ENCODE peak calls at places on chromosomes 13 and 19, in eight cellular contexts. J is colonic mucosa, C is GM06990, L is testis, N is mucosa of descending colon, E is GM23338, M is breast epithelium, Z is psoas muscle. B is an unnamed sample.

GRCh38 chr13:34246511-34246910 is 428.6 kb downstream of the RFC3 start:
- DNase-seq in J (no peak), C (no peak), L (no peak), N (no peak), E (no peak), M (no peak), Z (no peak), B (no peak)

GRCh38 chr13:112000888-112001287 is 66.1 kb upstream of the SOX1 start:
- DNase-seq in J (no peak), C (no peak), L (no peak), N (no peak), E (no peak), M (no peak), Z (no peak), B (no peak)

GRCh38 chr19:43495082-43495481 is 9.5 kb downstream of the PHLDB3 start:
- DNase-seq in J (no peak), C (no peak), L (no peak), N (no peak), E (no peak), M (no peak), Z (no peak), B (no peak)

GRCh38 chr19:15330801-15331418 is 1.4 kb downstream of the BRD4 start:
- DNase-seq in J (peak; percentile 37), C (no peak), L (peak; percentile 37), N (no peak), E (peak; percentile 63), M (no peak), Z (no peak), B (no peak)

GRCh38 chr19:1079566-1080111 is 12.7 kb downstream of the ARHGAP45 start:
- DNase-seq in J (peak; percentile 39), C (no peak), L (no peak), N (peak; percentile 69), E (peak; percentile 61), M (no peak), Z (no peak), B (no peak)

GRCh38 chr13:106561551-106562170 is 6.3 kb downstream of the ARGLU1 start:
- DNase-seq in J (no peak), C (peak; percentile 35), L (peak; percentile 45), N (no peak), E (no peak), M (no peak), Z (no peak), B (no peak)

GRCh38 chr19:18948075-18948975 is 7.3 kb upstream of the HOMER3 start:
- DNase-seq in J (no peak), C (no peak), L (no peak), N (no peak), E (no peak), M (no peak), Z (no peak), B (no peak)

GRCh38 chr13:97308735-97309429 is 86.7 kb downstream of the MBNL2 start:
- DNase-seq in J (no peak), C (no peak), L (no peak), N (no peak), E (no peak), M (no peak), Z (no peak), B (no peak)

GRCh38 chr13:114135731-114136171 is 3.3 kb upstream of the RASA3 start:
- DNase-seq in J (no peak), C (no peak), L (no peak), N (peak; percentile 12), E (no peak), M (no peak), Z (no peak), B (no peak)

GRCh38 chr19:54316746-54317107 is 3.8 kb upstream of the LILRA5 start:
- DNase-seq in J (no peak), C (no peak), L (peak; percentile 80), N (no peak), E (peak; percentile 99), M (no peak), Z (no peak), B (no peak)

GRCh38 chr19:40533508-40533907 is 43.2 kb upstream of the SHKBP1 start:
- DNase-seq in J (no peak), C (no peak), L (no peak), N (no peak), E (peak; percentile 40), M (no peak), Z (no peak), B (no peak)

GRCh38 chr19:55285225-55285890 is 1.6 kb downstream of the BRSK1 start:
- DNase-seq in J (no peak), C (no peak), L (no peak), N (no peak), E (peak; percentile 24), M (no peak), Z (no peak), B (no peak)

GRCh38 chr13:30735025-30735967 is at the start of gene ALOX5AP:
- DNase-seq in J (no peak), C (peak; percentile 60), L (no peak), N (no peak), E (no peak), M (no peak), Z (no peak), B (no peak)

GRCh38 chr19:3500429-3501101 is at the start of gene DOHH:
- DNase-seq in J (peak; percentile 97), C (peak; percentile 97), L (peak; percentile 97), N (peak; percentile 97), E (peak; percentile 98), M (peak; percentile 95), Z (peak; percentile 95), B (peak; percentile 94)

GRCh38 chr19:13770013-13770635 is 4.1 kb upstream of the C19orf53 start:
- DNase-seq in J (no peak), C (no peak), L (no peak), N (no peak), E (no peak), M (no peak), Z (no peak), B (no peak)

DNA sequence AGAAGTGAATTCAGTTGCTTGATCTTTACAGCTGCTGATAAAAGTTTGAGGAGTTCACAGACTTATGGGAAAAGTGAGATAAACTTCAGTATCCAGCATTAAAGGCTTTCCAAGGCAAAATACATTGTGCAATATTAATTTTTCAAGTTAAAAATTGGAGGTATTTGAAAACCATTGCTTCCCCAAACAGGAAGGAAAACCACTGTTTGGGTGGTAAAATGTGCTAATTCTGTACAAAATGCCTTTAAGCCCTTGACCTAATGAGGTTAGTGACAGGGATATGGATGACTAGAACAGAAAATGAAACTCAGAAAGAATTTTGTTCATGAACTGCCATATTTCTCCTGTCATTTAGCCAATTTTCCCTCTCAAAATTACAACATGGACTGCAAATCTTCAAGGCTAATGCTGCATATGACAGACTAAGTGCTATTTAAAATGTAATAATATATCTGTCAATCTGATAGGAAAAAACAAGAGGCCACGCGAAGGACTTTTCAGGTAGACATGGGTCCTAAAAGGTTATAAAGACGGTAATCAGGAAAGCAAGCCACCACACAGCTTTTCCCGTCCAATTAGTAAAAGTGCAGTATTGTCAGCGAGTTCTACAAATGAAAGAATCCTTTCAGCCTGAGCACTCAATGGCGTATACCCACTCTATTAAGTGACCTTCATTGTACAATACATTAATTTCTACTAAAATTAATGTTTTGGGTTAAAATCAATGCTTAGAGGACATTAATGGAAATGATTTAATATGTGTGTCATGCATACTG is 212.8 kb downstream of the ENOX1 start:
- DNase-seq in J (no peak), C (no peak), L (no peak), N (no peak), E (no peak), M (no peak), Z (no peak), B (no peak)
- H3K4me3 ChIP-seq in J (no peak overlapping the region), C (no peak overlapping the region), L (no peak overlapping the region), N (no peak overlapping the region), E (no peak overlapping the region), M (no peak overlapping the region), Z (no peak overlapping the region), B (no peak overlapping the region)

DNA sequence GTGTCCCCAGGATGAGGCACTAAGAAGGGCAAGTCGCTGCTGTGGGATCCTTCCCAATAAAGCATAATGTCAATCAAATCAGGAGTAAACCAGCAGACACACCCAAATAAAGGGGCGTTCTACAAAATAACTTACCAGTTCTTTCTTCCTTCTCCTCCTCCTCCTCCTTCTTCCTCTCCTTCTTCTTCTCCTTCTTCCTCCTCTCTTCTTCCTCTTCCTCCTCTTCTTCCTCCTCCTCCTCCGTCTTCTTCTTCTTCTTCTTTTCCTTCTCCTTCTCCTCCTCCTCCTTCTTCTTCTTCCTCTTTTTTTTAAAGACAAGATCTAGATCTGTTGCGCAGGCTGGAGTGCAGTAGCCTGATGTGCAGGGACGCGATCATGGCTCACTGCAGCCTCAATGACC is 225.8 kb downstream of the UQCRFS1 start:
- DNase-seq in J (no peak), C (no peak), L (no peak), N (no peak), E (no peak), M (no peak), Z (no peak), B (no peak)
- H3K36me3 ChIP-seq in J (no peaks in the 10 kb centered on the region), C (no peaks in the 10 kb centered on the region), L (no peaks in the 10 kb centered on the region), N (no peaks in the 10 kb centered on the region), E (no peaks in the 10 kb centered on the region), M (no peaks in the 10 kb centered on the region), Z (no peaks in the 10 kb centered on the region), B (no peaks in the 10 kb centered on the region)

GRCh38 chr13:27622881-27623280 is 1.2 kb downstream of the POLR1D start:
- DNase-seq in J (no peak), C (no peak), L (no peak), N (no peak), E (no peak), M (no peak), Z (no peak), B (no peak)
- H3K4me3 ChIP-seq in J (peak overlapping the region; percentile 65), C (peak overlapping the region; percentile 67), L (no peak overlapping the region), N (no peak overlapping the region), E (peak overlapping the region; percentile 99), M (peak overlapping the region; percentile 82), Z (peak overlapping the region; percentile 96), B (peak overlapping the region; percentile 96)

GRCh38 chr19:2230807-2231533 is 5.2 kb downstream of the PLEKHJ1 start:
- DNase-seq in J (no peak), C (no peak), L (peak; percentile 63), N (no peak), E (no peak), M (no peak), Z (no peak), B (no peak)

GRCh38 chr19:2232286-2233151 is 3.6 kb downstream of the PLEKHJ1 start:
- DNase-seq in J (no peak), C (no peak), L (no peak), N (no peak), E (no peak), M (no peak), Z (no peak), B (no peak)

GRCh38 chr19:2233601-2234280 is 2.4 kb downstream of the PLEKHJ1 start:
- DNase-seq in J (no peak), C (no peak), L (no peak), N (no peak), E (no peak), M (no peak), Z (no peak), B (no peak)

GRCh38 chr19:2230029-2230531 is 6.0 kb downstream of the PLEKHJ1 start:
- DNase-seq in J (no peak), C (no peak), L (no peak), N (no peak), E (no peak), M (no peak), Z (no peak), B (no peak)

DNA sequence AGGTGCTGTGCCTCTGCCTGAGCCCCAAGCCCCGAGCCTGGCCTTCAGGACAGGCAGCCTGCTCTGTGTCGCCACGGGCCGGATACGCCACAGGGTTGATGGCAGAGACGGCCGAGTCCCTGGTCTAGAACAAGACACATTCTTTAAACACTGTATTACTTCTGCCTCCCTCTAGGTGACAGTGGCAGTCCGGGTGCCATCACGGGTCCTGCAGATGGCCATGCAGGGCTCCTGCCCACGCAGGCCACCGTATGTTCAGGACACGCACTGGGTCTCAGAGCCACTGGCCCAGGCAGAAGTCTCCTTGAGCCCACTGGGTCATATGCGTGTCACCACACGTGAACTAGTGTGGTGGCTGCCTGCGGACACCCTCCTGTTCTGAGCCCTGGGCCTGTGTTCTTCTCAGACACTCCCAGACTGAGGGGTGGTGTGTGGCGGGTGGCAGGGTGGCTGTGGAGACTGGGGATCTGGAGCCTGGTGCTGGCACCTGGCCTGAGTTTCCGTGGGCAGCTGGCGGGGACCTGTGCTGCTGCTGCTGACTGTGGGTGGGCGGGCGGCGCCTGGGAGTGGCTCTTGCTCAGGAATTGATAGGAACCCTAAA is 4.4 kb downstream of the PLEKHJ1 start:
- DNase-seq in J (no peak), C (no peak), L (peak; percentile 63), N (no peak), E (no peak), M (no peak), Z (no peak), B (no peak)
- H3K36me3 ChIP-seq in J (peaks cover 4% of the 10 kb centered on the region), C (peaks cover 34% of the 10 kb centered on the region), L (no peaks in the 10 kb centered on the region), N (peaks cover 8% of the 10 kb centered on the region), E (no peaks in the 10 kb centered on the region), M (no peaks in the 10 kb centered on the region), Z (peaks cover 55% of the 10 kb centered on the region), B (no peaks in the 10 kb centered on the region)